ENCODE peak calls at places on chromosomes 2 and 18, in ten cellular contexts. M is foreskin fibroblast, D is pancreas, G is K562, E is A549, U is suprapubic skin, W is kidney epithelial cell, F is thoracic aorta, H is AG04449, A is neural crest cell. N is an unnamed sample.

GRCh38 chr2:121722479-121722878 is 14.2 kb downstream of the NIFK start:
- DNase-seq in M (peak), D (no peak), G (peak), E (peak), U (no peak), W (no peak), F (no peak), H (peak), A (no peak), N (no peak)

GRCh38 chr2:219433666-219434467 is 776 bp upstream of the SPEG start:
- DNase-seq in M (peak), D (no peak), G (peak), E (no peak), U (no peak), W (no peak), F (no peak), H (no peak), A (no peak), N (no peak)

GRCh38 chr2:3309496-3310355 is 67.9 kb downstream of the EIPR1 start:
- DNase-seq in M (no peak), D (no peak), G (no peak), E (no peak), U (no peak), W (no peak), F (no peak), H (no peak), A (no peak), N (no peak)

GRCh38 chr18:76986391-76986790 is 146.2 kb downstream of the MBP start:
- DNase-seq in M (no peak), D (no peak), G (no peak), E (no peak), U (no peak), W (no peak), F (no peak), H (no peak), A (no peak), N (no peak)

GRCh38 chr18:48802543-48803428 is 148.0 kb downstream of the SMAD7 start:
- DNase-seq in M (no peak), D (no peak), G (no peak), E (no peak), U (no peak), W (no peak), F (no peak), H (no peak), A (no peak), N (peak)

GRCh38 chr2:28415715-28416114 is 23.1 kb downstream of the FOSL2 start:
- DNase-seq in M (no peak), D (no peak), G (no peak), E (no peak), U (no peak), W (no peak), F (no peak), H (no peak), A (no peak), N (no peak)

GRCh38 chr2:187658952-187659525 is 104.8 kb upstream of the TFPI start:
- DNase-seq in M (peak), D (no peak), G (peak), E (peak), U (no peak), W (no peak), F (no peak), H (no peak), A (no peak), N (no peak)

GRCh38 chr2:60926751-60927568 is 45.6 kb downstream of the REL start:
- DNase-seq in M (peak), D (no peak), G (no peak), E (no peak), U (no peak), W (no peak), F (no peak), H (peak), A (no peak), N (no peak)

GRCh38 chr2:54438271-54438670 is 17.9 kb upstream of the SPTBN1 start:
- DNase-seq in M (peak), D (no peak), G (no peak), E (no peak), U (no peak), W (no peak), F (no peak), H (no peak), A (no peak), N (no peak)

GRCh38 chr2:190641469-190641868 is 7.4 kb upstream of the NAB1 start:
- DNase-seq in M (no peak), D (no peak), G (no peak), E (no peak), U (no peak), W (no peak), F (no peak), H (no peak), A (no peak), N (no peak)

GRCh38 chr2:25339791-25340339 is 1.9 kb downstream of the DNMT3A start:
- DNase-seq in M (peak), D (peak), G (no peak), E (no peak), U (no peak), W (no peak), F (no peak), H (no peak), A (no peak), N (no peak)

GRCh38 chr2:151029406-151030157 is 232.1 kb downstream of the RBM43 start:
- DNase-seq in M (peak), D (no peak), G (no peak), E (no peak), U (no peak), W (no peak), F (no peak), H (peak), A (no peak), N (no peak)

GRCh38 chr18:2891526-2892431 is 45.0 kb downstream of the EMILIN2 start:
- DNase-seq in M (no peak), D (no peak), G (no peak), E (no peak), U (peak), W (no peak), F (no peak), H (no peak), A (no peak), N (no peak)

GRCh38 chr2:109373791-109374547 is 239.8 kb downstream of the SEPTIN10 start:
- DNase-seq in M (no peak), D (no peak), G (no peak), E (no peak), U (peak), W (no peak), F (no peak), H (no peak), A (no peak), N (no peak)

GRCh38 chr18:25314824-25315223 is 37.1 kb downstream of the ZNF521 start:
- DNase-seq in M (no peak), D (no peak), G (no peak), E (no peak), U (no peak), W (no peak), F (no peak), H (no peak), A (no peak), N (no peak)

GRCh38 chr2:239815638-239816035 is 209.5 kb downstream of the NDUFA10 start:
- DNase-seq in M (no peak), D (no peak), G (no peak), E (no peak), U (peak), W (no peak), F (no peak), H (no peak), A (no peak), N (no peak)

GRCh38 chr18:9335255-9336045 is 877 bp downstream of the TWSG1 start:
- DNase-seq in M (peak), D (no peak), G (peak), E (no peak), U (no peak), W (no peak), F (no peak), H (no peak), A (no peak), N (no peak)

GRCh38 chr2:191604154-191604553 is 73.8 kb upstream of the NABP1 start:
- DNase-seq in M (no peak), D (no peak), G (no peak), E (no peak), U (no peak), W (no peak), F (no peak), H (no peak), A (no peak), N (no peak)

GRCh38 chr2:7860693-7861092 is 821.2 kb upstream of the ID2 start:
- DNase-seq in M (no peak), D (no peak), G (no peak), E (no peak), U (no peak), W (no peak), F (no peak), H (no peak), A (no peak), N (no peak)

GRCh38 chr18:42053188-42053781 is 98.3 kb downstream of the PIK3C3 start:
- DNase-seq in M (peak), D (no peak), G (peak), E (no peak), U (no peak), W (no peak), F (no peak), H (no peak), A (peak), N (peak)

GRCh38 chr2:714005-714741 is 37.0 kb upstream of the TMEM18 start:
- DNase-seq in M (peak), D (no peak), G (peak), E (peak), U (no peak), W (peak), F (no peak), H (no peak), A (peak), N (no peak)

GRCh38 chr18:9366126-9366714 is 31.6 kb downstream of the TWSG1 start:
- DNase-seq in M (peak), D (no peak), G (no peak), E (peak), U (no peak), W (no peak), F (no peak), H (no peak), A (peak), N (no peak)

GRCh38 chr2:71558300-71559051 is 105.1 kb downstream of the DYSF start:
- DNase-seq in M (no peak), D (no peak), G (no peak), E (peak), U (no peak), W (peak), F (no peak), H (no peak), A (no peak), N (no peak)

GRCh38 chr2:109417701-109418335 is 195.9 kb downstream of the SEPTIN10 start:
- DNase-seq in M (no peak), D (no peak), G (no peak), E (no peak), U (no peak), W (no peak), F (no peak), H (no peak), A (no peak), N (no peak)

GRCh38 chr2:133788391-133788790 is 220.1 kb upstream of the NCKAP5 start:
- DNase-seq in M (peak), D (no peak), G (no peak), E (no peak), U (no peak), W (no peak), F (no peak), H (no peak), A (no peak), N (no peak)

GRCh38 chr2:96869824-96870630 is at the start of gene SEMA4C:
- DNase-seq in M (peak), D (peak), G (peak), E (peak), U (peak), W (no peak), F (no peak), H (no peak), A (peak), N (peak)

DNA sequence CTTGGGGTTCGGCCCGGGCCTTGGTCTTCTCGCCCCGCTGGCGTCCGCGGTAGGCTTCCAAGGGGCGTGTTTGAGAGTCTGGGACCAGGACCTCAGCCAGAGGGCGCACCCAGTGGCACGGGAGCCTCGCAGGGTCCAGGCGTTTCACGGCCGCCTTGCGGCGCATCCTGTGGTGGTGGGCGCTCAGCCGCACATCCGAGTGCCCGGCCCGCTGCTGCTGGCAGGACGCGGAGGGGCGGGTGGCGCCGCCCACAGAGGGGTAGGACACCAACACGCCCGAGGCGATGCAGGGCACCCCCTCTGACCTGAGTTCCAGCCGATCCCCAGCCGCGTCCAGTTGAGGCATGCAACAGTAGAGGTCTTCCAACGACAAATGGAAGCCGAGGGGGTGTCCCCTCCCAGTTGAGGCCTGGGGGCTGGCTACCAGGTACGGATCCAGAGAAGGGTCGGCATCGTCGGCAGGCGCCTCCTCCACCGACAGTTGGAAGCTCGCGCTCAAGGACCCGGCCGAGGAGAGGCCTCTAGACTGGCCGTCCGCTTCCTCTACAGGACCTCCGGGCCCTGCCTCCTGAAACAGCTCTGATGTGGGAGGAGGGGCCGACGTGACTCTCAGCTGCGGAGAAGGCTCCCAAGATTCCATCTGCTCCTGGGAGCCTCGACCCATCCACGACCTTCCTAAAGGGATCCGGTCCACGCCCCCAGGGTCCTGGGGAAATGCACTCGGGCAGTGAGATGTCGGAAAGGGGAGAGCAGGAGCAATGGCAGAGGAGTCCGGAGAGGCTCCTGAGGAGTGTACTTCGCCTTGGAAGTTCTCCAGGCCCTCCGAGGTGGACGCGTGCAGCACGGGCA is 6.3 kb downstream of the C2orf81 start:
- DNase-seq in M (peak), D (peak), G (no peak), E (no peak), U (peak), W (no peak), F (no peak), H (no peak), A (no peak), N (no peak)
- TF ChIP-seq CTCF in M (peak), D (peak), G (no peak), E (no peak), U (no peak), W (peak), F (peak), H (peak), A (no peak), N (no peak)

DNA sequence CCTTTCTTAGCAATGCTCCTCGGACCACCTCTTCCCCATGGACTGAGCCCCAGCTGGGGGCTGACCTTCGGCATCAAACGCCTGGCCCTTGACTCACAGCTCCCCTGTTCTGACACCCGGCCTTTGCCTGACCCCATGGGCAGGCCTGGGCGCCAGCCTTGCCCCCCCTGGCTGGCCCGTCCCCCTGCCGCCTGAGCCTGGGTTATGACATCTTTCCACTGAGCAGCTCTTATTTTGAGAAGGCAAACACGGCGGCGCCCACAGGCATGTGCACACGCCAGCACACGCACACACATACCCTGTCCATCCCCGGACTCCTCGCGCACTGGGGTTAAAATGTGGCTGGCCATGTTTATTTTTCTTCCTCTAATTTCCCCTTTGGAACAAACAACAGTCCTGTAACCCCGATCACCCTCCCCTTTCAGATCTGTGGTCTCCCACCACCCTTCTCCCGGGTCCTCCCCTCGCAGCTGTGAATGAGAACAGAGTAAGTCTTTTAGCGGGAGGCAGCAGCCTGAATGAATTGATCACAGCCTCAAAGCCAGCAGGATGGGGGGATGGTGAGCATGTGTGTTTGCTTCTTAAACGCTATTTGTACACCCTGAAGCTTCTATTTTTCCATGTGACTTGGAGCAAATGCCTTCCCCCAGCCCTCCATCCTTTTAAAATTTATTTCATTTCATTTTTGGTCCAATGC is 11.8 kb upstream of the ATOH8 start:
- DNase-seq in M (peak), D (no peak), G (no peak), E (peak), U (peak), W (no peak), F (peak), H (peak), A (peak), N (no peak)
- TF ChIP-seq CTCF in M (peak), D (no peak), G (no peak), E (no peak), U (no peak), W (no peak), F (no peak), H (no peak), A (no peak), N (no peak)

GRCh38 chr2:140183056-140183765 is 1403.0 kb upstream of the NXPH2 start:
- DNase-seq in M (no peak), D (no peak), G (no peak), E (no peak), U (no peak), W (no peak), F (no peak), H (no peak), A (no peak), N (no peak)
- TF ChIP-seq CTCF in M (no peak), D (no peak), G (no peak), E (no peak), U (no peak), W (no peak), F (no peak), H (no peak), A (no peak), N (no peak)

DNA sequence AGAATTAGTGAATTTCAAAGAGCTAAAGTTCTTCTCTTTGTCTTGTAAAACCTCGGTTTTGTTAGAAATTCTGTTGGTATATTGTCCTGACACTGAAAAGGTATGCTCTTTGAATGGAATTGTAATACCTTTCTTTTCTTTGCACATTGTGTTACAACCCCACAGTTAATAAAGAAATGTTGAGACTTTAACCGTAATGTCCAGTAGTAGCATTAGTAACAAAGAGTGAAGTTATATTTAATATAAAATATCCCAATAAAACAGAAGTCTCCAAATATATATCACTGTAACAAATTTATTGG is 69.8 kb downstream of the EHBP1 start:
- DNase-seq in M (no peak), D (no peak), G (no peak), E (no peak), U (no peak), W (no peak), F (no peak), H (no peak), A (no peak), N (no peak)
- TF ChIP-seq CTCF in M (no peak), D (no peak), G (no peak), E (no peak), U (no peak), W (no peak), F (no peak), H (no peak), A (peak), N (no peak)

DNA sequence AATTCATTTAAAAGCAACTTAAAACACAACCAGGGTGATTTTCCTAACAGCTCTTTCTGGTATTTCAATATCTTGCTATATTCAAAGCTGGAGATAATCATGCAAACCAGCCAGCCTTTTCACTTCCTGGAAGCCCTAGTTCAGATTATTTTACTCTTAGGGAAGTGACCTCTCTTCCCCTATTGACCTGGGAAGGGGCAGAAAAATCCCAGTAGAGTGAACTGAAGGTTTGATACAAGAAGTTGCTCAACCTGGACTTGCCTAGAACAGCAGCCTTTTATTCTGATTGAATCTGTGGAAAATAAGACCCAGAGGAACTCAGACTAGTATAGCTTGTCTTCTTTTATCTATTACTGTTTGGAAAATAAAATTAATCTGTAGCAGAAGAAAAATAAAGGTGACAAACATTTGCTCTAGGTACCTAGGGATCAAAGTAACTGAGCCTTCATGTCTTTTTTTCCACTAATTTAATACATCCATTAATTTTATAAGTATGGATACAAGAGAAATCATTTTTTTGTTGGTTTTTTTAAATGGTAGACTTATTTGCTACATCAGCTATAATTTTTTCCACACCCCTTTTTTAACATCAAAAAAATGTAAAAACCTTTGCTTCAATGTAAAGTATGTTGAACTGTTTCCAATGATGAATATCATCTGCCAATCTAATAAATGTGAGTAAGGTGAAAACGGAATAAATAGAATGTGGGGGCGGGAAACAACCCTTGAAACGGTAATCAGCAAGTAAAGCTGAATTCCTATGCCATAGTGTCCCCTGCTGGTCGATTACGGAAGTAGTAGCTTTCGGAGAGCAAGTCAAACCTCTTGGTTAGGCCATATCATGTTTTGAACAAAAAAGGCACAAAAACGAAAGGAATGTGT is 629.9 kb downstream of the NRXN1 start:
- DNase-seq in M (peak), D (no peak), G (peak), E (peak), U (no peak), W (peak), F (no peak), H (peak), A (peak), N (peak)
- TF ChIP-seq CTCF in M (peak), D (peak), G (peak), E (peak), U (peak), W (peak), F (peak), H (peak), A (peak), N (peak)

DNA sequence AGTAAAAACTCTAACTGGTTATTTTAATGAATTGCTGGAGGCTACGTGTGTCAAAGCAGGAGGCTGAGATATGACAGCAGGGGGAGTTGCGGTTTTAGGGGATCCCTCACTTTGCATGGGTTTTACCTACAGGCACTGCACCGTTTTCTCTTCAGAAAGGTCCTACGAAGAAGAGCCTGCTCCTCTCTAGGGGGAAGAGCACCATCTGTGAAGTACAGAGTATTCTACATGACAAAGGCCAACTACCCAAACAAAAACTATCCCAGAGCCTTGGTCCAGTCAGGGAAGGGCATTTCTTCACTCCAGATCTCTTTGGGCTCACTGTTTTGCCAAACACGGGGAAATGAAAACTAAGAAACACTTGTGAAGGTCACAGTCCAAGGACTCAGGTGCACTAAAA is 696.7 kb upstream of the SOX11 start:
- DNase-seq in M (no peak), D (no peak), G (no peak), E (no peak), U (no peak), W (no peak), F (no peak), H (no peak), A (no peak), N (no peak)
- TF ChIP-seq CTCF in M (no peak), D (no peak), G (no peak), E (no peak), U (no peak), W (no peak), F (no peak), H (no peak), A (no peak), N (no peak)

GRCh38 chr2:41720702-41721344 is 327.0 kb upstream of the PKDCC start:
- DNase-seq in M (peak), D (no peak), G (peak), E (no peak), U (no peak), W (no peak), F (no peak), H (no peak), A (no peak), N (no peak)
- TF ChIP-seq CTCF in M (no peak), D (no peak), G (no peak), E (no peak), U (no peak), W (no peak), F (no peak), H (no peak), A (no peak), N (no peak)

N was measured in mesothelial cell of epicardium.